ENCODE peak calls at places on chromosomes 13 and 19, in eight cellular contexts. O is heart left ventricle, K is lower leg skin, R is esophagus squamous epithelium, P is stomach, N is tibial nerve, B is spleen, J is uterus. E is an unnamed sample.

GRCh38 chr13:106083620-106084350 is 451.7 kb downstream of the EFNB2 start:
- DNase-seq in O (peak), K (no peak), R (no peak), P (peak), N (no peak), B (no peak), J (no peak), E (peak)

GRCh38 chr19:42402376-42403116 is 12.4 kb upstream of the CNFN start:
- DNase-seq in O (no peak), K (peak), R (no peak), P (no peak), N (no peak), B (peak), J (no peak), E (no peak)

GRCh38 chr13:28273919-28274318 is 135.6 kb downstream of the PAN3 start:
- DNase-seq in O (no peak), K (no peak), R (no peak), P (no peak), N (no peak), B (no peak), J (no peak), E (no peak)

GRCh38 chr13:113722921-113723320 is 36.1 kb upstream of the TMEM255B start:
- DNase-seq in O (no peak), K (no peak), R (no peak), P (peak), N (no peak), B (peak), J (no peak), E (no peak)

GRCh38 chr13:114132419-114133121 is at the start of gene RASA3:
- DNase-seq in O (peak), K (peak), R (no peak), P (peak), N (peak), B (peak), J (peak), E (peak)

GRCh38 chr19:18657590-18658365 is 20.9 kb downstream of the KLHL26 start:
- DNase-seq in O (peak), K (no peak), R (no peak), P (no peak), N (peak), B (no peak), J (peak), E (peak)

GRCh38 chr19:38737921-38738731 is 6.1 kb downstream of the CAPN12 start:
- DNase-seq in O (no peak), K (no peak), R (no peak), P (no peak), N (no peak), B (peak), J (no peak), E (no peak)

GRCh38 chr19:35161434-35161743 is 6.9 kb downstream of the FXYD5 start:
- DNase-seq in O (no peak), K (no peak), R (no peak), P (no peak), N (no peak), B (no peak), J (no peak), E (no peak)

GRCh38 chr19:42421591-42422031 is 5.6 kb downstream of the LIPE start:
- DNase-seq in O (no peak), K (no peak), R (no peak), P (peak), N (no peak), B (peak), J (peak), E (no peak)

GRCh38 chr19:19321143-19321577 is 531 bp downstream of the MAU2 start:
- DNase-seq in O (no peak), K (no peak), R (no peak), P (no peak), N (no peak), B (no peak), J (no peak), E (no peak)

GRCh38 chr13:104171132-104171531 is 1104.9 kb upstream of the SLC10A2 start:
- DNase-seq in O (no peak), K (no peak), R (no peak), P (no peak), N (no peak), B (no peak), J (no peak), E (no peak)

GRCh38 chr19:18478545-18479311 is 40.8 kb upstream of the ISYNA1 start:
- DNase-seq in O (peak), K (peak), R (peak), P (peak), N (peak), B (peak), J (peak), E (peak)

GRCh38 chr13:42992585-42993122 is 613 bp upstream of the EPSTI1 start:
- DNase-seq in O (no peak), K (no peak), R (no peak), P (no peak), N (no peak), B (no peak), J (no peak), E (no peak)

GRCh38 chr13:67736646-67737420 is 506.7 kb upstream of the PCDH9 start:
- DNase-seq in O (no peak), K (no peak), R (no peak), P (no peak), N (no peak), B (no peak), J (no peak), E (no peak)

GRCh38 chr13:47158583-47158982 is 261.7 kb upstream of the HTR2A start:
- DNase-seq in O (no peak), K (no peak), R (no peak), P (no peak), N (no peak), B (no peak), J (no peak), E (no peak)

GRCh38 chr13:33454844-33455256 is 169.3 kb upstream of the STARD13 start:
- DNase-seq in O (no peak), K (no peak), R (no peak), P (no peak), N (no peak), B (no peak), J (no peak), E (no peak)

GRCh38 chr19:19749332-19750130 is 16.6 kb upstream of the ZNF14 start:
- DNase-seq in O (no peak), K (no peak), R (no peak), P (peak), N (no peak), B (no peak), J (no peak), E (no peak)

GRCh38 chr19:19550454-19550842 is 12.4 kb downstream of the CILP2 start:
- DNase-seq in O (no peak), K (no peak), R (no peak), P (no peak), N (no peak), B (no peak), J (no peak), E (no peak)

GRCh38 chr19:7578127-7578526 is 17.5 kb upstream of the CAMSAP3 start:
- DNase-seq in O (no peak), K (no peak), R (no peak), P (no peak), N (no peak), B (no peak), J (no peak), E (no peak)

GRCh38 chr19:7579182-7579581 is 16.5 kb upstream of the CAMSAP3 start:
- DNase-seq in O (no peak), K (no peak), R (no peak), P (no peak), N (no peak), B (no peak), J (no peak), E (no peak)

DNA sequence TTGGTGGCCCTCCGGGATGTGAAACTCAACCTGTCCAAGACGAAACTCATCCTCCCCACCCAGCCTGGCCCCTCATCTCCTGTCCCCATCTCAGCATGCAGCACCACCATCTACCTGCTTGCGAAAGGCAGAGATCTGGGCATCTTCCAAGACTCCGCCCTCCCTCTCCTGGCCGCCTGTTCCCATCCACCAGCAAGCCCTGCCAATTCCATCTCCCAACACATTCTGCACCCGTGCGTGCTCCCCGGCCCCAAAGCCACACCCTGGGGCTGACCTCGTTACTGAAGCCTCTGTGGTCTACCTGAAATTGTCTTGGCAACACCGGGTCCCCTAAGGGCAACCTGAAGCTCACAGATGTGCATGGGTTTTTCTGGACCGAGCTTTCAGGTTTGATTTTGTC is 13.2 kb upstream of the CAMSAP3 start:
- DNase-seq in O (no peak), K (no peak), R (no peak), P (peak), N (no peak), B (no peak), J (no peak), E (no peak)
- TF ChIP-seq POLR2A in O (no peak), K (no peak), R (no peak), P (no peak), N (no peak), B (no peak), J (no peak), E (no peak)

GRCh38 chr19:6690160-6690885 is 20.4 kb upstream of the TNFSF14 start:
- DNase-seq in O (no peak), K (no peak), R (no peak), P (no peak), N (no peak), B (peak), J (no peak), E (no peak)

GRCh38 chr19:6693681-6694080 is 23.7 kb upstream of the TNFSF14 start:
- DNase-seq in O (no peak), K (no peak), R (no peak), P (no peak), N (no peak), B (peak), J (no peak), E (no peak)

GRCh38 chr19:6693056-6693471 is 23.1 kb upstream of the TNFSF14 start:
- DNase-seq in O (no peak), K (no peak), R (no peak), P (no peak), N (no peak), B (peak), J (no peak), E (no peak)

GRCh38 chr19:6691342-6691741 is 21.4 kb upstream of the TNFSF14 start:
- DNase-seq in O (no peak), K (no peak), R (no peak), P (no peak), N (no peak), B (peak), J (no peak), E (no peak)

DNA sequence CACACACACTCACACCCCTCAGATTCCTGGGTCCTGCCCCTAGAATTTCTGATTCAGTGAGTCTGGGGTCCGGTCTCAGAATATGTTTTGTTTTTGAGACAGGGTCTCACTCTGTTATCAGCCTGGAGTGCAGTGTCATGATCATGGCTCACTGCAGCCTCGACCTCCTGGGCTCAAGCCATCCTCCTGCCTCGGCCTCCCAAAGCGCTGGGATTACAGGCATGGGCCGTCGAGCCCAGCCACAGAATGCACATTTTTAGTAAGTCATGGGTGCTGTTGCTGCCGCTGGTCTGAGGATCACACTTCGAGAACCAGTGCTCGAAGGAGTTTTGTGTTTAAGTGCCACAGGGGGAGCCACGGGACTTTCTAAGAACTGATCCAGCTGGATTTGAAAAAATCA is 22.1 kb upstream of the TNFSF14 start:
- DNase-seq in O (no peak), K (no peak), R (no peak), P (no peak), N (no peak), B (peak), J (no peak), E (no peak)
- TF ChIP-seq POLR2A in O (no peak), K (no peak), R (no peak), P (no peak), N (no peak), B (no peak), J (no peak), E (no peak)

DNA sequence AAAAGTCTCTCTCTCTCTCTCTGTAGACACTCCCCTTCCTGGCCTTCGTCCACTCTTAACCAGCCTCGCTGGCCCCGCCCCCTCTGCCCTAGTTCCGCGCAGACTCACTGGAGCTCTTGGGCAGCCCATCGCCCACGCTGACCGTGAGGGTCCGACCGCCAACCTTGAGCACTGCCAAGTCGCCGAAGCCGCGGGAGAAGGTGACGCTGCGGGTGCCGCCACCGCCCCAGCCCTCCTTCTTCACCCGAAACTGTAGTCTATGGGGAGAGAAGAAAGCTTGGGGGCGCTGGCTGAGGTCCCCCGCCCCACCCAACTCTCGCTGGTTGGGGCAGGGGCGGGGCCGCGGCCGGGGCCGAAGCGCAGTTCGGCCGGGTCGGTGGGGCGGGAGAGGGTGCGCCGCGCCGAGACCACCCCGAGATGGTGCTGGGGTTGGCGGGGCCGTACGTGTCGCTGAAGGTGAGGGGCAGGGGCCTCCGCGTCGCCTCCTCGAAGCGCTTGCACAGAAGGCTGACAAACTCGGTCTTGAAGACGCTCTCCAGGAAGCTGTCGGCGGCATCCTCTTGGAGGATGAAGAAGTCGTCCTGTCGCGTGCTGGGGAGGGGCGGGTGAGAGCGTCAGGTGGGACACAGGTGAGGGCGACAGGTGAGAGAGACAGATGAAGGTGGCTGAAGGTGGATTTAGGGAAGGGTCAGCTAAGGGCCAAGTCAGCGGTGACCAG is 12.5 kb upstream of the ZNF414 start:
- DNase-seq in O (peak), K (peak), R (no peak), P (peak), N (peak), B (peak), J (peak), E (peak)
- TF ChIP-seq POLR2A in O (no peak), K (no peak), R (no peak), P (no peak), N (peak), B (no peak), J (peak), E (peak)

GRCh38 chr19:15469513-15470297 is 5.4 kb upstream of the RASAL3 start:
- DNase-seq in O (no peak), K (no peak), R (no peak), P (no peak), N (no peak), B (peak), J (no peak), E (no peak)
- TF ChIP-seq POLR2A in O (no peak), K (no peak), R (no peak), P (no peak), N (no peak), B (no peak), J (no peak), E (no peak)

DNA sequence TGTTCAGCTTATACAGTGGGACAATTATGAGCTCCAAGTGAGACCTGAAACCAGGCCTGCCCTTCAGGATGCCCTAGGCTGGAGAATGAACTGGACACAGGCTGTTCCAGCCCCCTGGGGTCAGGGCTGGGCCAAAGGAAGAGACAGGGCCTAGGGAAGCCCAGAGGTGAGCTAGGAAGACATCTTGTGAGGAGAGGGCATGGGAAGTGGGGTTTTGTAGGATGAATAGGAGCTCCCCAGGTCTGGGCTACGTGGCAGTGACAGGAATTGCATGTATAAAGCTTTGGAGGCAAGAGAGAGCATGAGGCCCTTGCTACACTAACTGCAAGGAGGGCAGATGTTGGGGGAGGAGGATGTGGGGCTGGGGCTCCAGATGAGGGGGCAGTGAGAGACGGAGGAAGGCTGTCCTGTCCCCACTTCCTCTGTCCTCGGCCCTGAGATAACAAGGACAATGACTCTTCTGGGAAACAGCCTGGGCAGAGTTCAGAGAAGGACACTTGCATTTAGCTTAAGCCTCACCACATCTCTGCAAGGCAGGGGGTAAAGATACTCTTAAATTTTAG is 1.5 kb upstream of the TBXA2R start:
- DNase-seq in O (no peak), K (no peak), R (no peak), P (no peak), N (no peak), B (no peak), J (no peak), E (peak)
- TF ChIP-seq POLR2A in O (no peak), K (no peak), R (no peak), P (no peak), N (no peak), B (no peak), J (no peak), E (no peak)

GRCh38 chr19:48108997-48109782 is 1.4 kb downstream of the PLA2G4C start:
- DNase-seq in O (no peak), K (no peak), R (no peak), P (no peak), N (no peak), B (no peak), J (no peak), E (no peak)

GRCh38 chr19:48111280-48111679 is 663 bp upstream of the PLA2G4C start:
- DNase-seq in O (no peak), K (no peak), R (no peak), P (no peak), N (no peak), B (no peak), J (no peak), E (no peak)

GRCh38 chr19:48113190-48113917 is 2.7 kb upstream of the PLA2G4C start:
- DNase-seq in O (no peak), K (no peak), R (no peak), P (no peak), N (no peak), B (no peak), J (no peak), E (no peak)

DNA sequence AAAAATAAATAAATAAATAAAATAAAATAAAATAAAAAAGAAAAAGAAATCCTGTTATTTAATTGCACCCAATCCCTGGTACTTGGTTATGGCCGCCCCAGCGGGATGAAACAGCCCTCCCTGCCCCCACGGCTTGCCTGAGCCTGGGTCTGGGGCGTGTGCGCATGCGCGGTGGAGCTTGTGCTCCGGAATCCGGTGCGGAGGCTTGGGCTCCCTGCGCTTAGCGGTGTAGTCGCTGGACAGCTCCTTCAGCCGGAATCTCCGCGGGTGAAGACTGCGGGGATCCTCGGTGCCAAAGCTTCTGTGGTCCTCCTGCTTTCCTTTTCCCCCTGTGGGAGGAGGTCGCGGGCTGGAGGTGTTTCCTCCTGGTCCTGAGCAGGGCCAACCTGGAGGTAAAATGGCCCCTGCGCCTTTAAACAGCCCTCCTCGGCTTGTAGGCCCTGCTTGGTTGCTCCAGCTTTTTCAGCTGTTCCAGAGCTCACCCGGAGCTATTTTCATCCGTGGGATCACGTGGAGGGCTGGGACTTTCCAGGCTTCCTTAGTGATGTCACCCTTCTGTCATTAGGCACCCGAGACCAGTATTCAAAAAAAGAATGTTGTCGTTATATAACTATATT is at the start of gene PLA2G4C:
- DNase-seq in O (peak), K (peak), R (peak), P (peak), N (peak), B (peak), J (peak), E (peak)
- TF ChIP-seq POLR2A in O (no peak), K (no peak), R (no peak), P (no peak), N (no peak), B (no peak), J (peak), E (peak)

E was measured in H54.